ENCODE peak calls at places on chromosomes 11 and 22, in five cellular contexts. D, W, X, O and Z are unnamed samples.

GRCh38 chr11:91846664-91847063 is 378.0 kb upstream of the FAT3 start:
- DNase-seq in D (no peak), O (no peak), X (no peak), W (no peak), Z (no peak)

GRCh38 chr22:40819741-40820140 is 595 bp upstream of the SLC25A17 start:
- DNase-seq in W (no peak), D (no peak), O (no peak), X (peak; percentile 30), Z (peak; percentile 36)

GRCh38 chr11:16801288-16801980 is 63.0 kb downstream of the C11orf58 start:
- DNase-seq in W (no peak), D (no peak), X (no peak), O (no peak), Z (no peak)

GRCh38 chr11:129928923-129929692 is 33.7 kb upstream of the NFRKB start:
- DNase-seq in X (no peak), O (no peak), D (no peak), W (no peak), Z (no peak)

GRCh38 chr22:40289991-40290459 is 56.3 kb upstream of the ADSL start:
- DNase-seq in O (peak; percentile 7), X (no peak), W (no peak), D (no peak), Z (no peak)

GRCh38 chr11:23320131-23320530 is 459.9 kb upstream of the CCDC179 start:
- DNase-seq in D (no peak), W (no peak), O (no peak), X (no peak), Z (no peak)

GRCh38 chr11:75244052-75244814 is 3.7 kb downstream of the TPBGL start:
- DNase-seq in X (no peak), D (no peak), O (no peak), W (peak; percentile 33), Z (no peak)

GRCh38 chr11:88229303-88229702 is 54.1 kb upstream of the RAB38 start:
- DNase-seq in X (no peak), W (no peak), D (no peak), O (no peak), Z (no peak)

GRCh38 chr11:130859896-130860295 is 56.4 kb downstream of the SNX19 start:
- DNase-seq in D (no peak), X (no peak), W (no peak), O (no peak), Z (no peak)

GRCh38 chr22:37334461-37334858 is 52.2 kb downstream of the CYTH4 start:
- DNase-seq in W (no peak), D (no peak), O (no peak), X (no peak), Z (no peak)

GRCh38 chr11:102430158-102430836 is 22.3 kb downstream of the TMEM123 start:
- DNase-seq in D (no peak), O (peak; percentile 62), W (no peak), X (no peak), Z (no peak)

GRCh38 chr22:17754233-17754925 is 19.9 kb downstream of the BID start:
- DNase-seq in X (no peak), W (no peak), D (no peak), O (no peak), Z (no peak)

GRCh38 chr11:44982496-44983062 is 31.9 kb upstream of the TP53I11 start:
- DNase-seq in O (no peak), D (no peak), W (peak; percentile 28), X (no peak), Z (no peak)

GRCh38 chr11:33211153-33211552 is 46.0 kb upstream of the HIPK3 start:
- DNase-seq in O (no peak), W (no peak), X (no peak), D (no peak), Z (no peak)

GRCh38 chr22:46293591-46294260 is 2.9 kb upstream of the GTSE1 start:
- DNase-seq in O (peak; percentile 59), X (no peak), W (no peak), D (no peak), Z (no peak)

GRCh38 chr11:66789097-66789890 is 53.9 kb upstream of the RCE1 start:
- DNase-seq in X (no peak), W (no peak), O (no peak), D (no peak), Z (no peak)

GRCh38 chr11:11871991-11872401 is 30.2 kb downstream of the USP47 start:
- DNase-seq in O (peak; percentile 30), X (no peak), D (no peak), W (no peak), Z (no peak)

GRCh38 chr11:1574256-1575242 is 2.5 kb upstream of the DUSP8 start:
- DNase-seq in D (no peak), O (no peak), X (peak; percentile 27), W (no peak), Z (peak; percentile 33)

GRCh38 chr11:21602734-21603133 is 590.2 kb upstream of the ANO5 start:
- DNase-seq in D (no peak), X (no peak), O (no peak), W (no peak), Z (no peak)

GRCh38 chr11:106552694-106553203 is 465.5 kb downstream of the GUCY1A2 start:
- DNase-seq in O (no peak), D (no peak), W (no peak), X (no peak), Z (no peak)

GRCh38 chr11:112237451-112237850 is 11.2 kb downstream of the PTS start:
- DNase-seq in D (no peak), W (no peak), O (no peak), X (no peak), Z (no peak)

GRCh38 chr11:61756452-61757212 is 4.2 kb downstream of the MYRF start:
- DNase-seq in W (no peak), X (no peak), O (peak; percentile 39), D (no peak), Z (peak; percentile 54)

GRCh38 chr11:35146074-35146521 is 7.1 kb downstream of the CD44 start:
- DNase-seq in W (no peak), O (no peak), X (peak; percentile 82), D (no peak), Z (no peak)

GRCh38 chr22:43532301-43533050 is 120.7 kb downstream of the MPPED1 start:
- DNase-seq in O (no peak), X (no peak), W (no peak), D (no peak), Z (no peak)

GRCh38 chr11:74012072-74012809 is 3.4 kb upstream of the UCP3 start:
- DNase-seq in D (no peak), O (no peak), W (no peak), X (no peak), Z (no peak)

GRCh38 chr11:16841984-16842383 is 103.5 kb downstream of the C11orf58 start:
- DNase-seq in D (no peak), X (no peak), O (no peak), W (no peak), Z (no peak)

GRCh38 chr11:69373251-69373635 is 79.3 kb downstream of the MYEOV start:
- DNase-seq in O (no peak), X (no peak), D (no peak), W (no peak), Z (no peak)

GRCh38 chr11:15159085-15159484 is 44.4 kb downstream of the INSC start:
- DNase-seq in W (no peak), D (no peak), X (peak; percentile 62), O (peak; percentile 42), Z (peak; percentile 74)

GRCh38 chr11:79441159-79441875 is 487 bp upstream of the TENM4 start:
- DNase-seq in O (peak; percentile 56), X (no peak), W (no peak), D (no peak), Z (peak; percentile 7)

GRCh38 chr22:23521442-23522113 is 58.5 kb downstream of the IGLL1 start:
- DNase-seq in X (peak; percentile 77), O (peak; percentile 93), W (peak; percentile 91), D (peak; percentile 61), Z (peak; percentile 75)
- TF ChIP-seq CTCF in X (no peak), O (no peak), W (no peak), D (no peak), Z (no peak)

GRCh38 chr11:47552581-47553416 is at the start of gene CELF1:
- DNase-seq in D (peak; percentile 77), O (peak; percentile 88), X (peak; percentile 92), W (peak; percentile 93), Z (peak; percentile 92)

GRCh38 chr11:47552086-47552580 is 799 bp downstream of the CELF1 start:
- DNase-seq in O (peak; percentile 46), W (peak; percentile 70), X (peak; percentile 42), D (no peak), Z (peak; percentile 60)

GRCh38 chr11:47550288-47551052 is 2.5 kb downstream of the CELF1 start:
- DNase-seq in X (peak; percentile 50), O (no peak), W (no peak), D (no peak), Z (peak; percentile 48)

GRCh38 chr11:47553417-47553746 is 450 bp upstream of the CELF1 start:
- DNase-seq in D (no peak), O (no peak), X (no peak), W (no peak), Z (peak; percentile 55)

GRCh38 chr11:47551086-47551485 is 1.8 kb downstream of the CELF1 start:
- DNase-seq in O (no peak), D (no peak), X (peak; percentile 46), W (no peak), Z (peak; percentile 44)
- TF ChIP-seq CTCF in O (peak; percentile 49), D (peak; percentile 33), X (peak; percentile 21), W (no peak), Z (peak; percentile 40)

DNA sequence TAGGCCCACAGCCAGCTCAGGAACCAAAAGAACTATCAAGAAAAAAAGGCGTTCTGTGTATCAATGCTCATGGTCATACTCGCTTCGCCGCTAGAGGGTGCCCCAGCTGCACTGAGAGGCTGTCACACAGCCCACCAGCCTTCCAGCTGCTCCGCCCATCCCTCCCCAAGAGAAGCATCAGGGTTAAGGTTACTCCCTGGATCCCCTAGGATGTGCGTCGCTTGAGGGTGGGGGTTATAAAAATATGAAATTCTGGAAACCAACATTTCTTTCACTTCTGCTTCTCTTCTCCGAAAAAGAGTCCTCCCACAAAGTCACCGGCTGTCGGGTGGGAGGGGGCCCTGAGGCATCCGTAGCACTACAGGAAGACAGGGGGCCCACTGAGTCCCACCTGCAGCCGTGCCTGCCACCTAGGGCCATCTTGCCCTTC is 1.7 kb downstream of the CBX6 start:
- DNase-seq in D (peak; percentile 54), X (peak; percentile 78), W (peak; percentile 93), O (peak; percentile 69), Z (peak; percentile 86)
- TF ChIP-seq CTCF in D (peak; percentile 94), X (peak; percentile 89), W (peak; percentile 93), O (peak; percentile 93), Z (peak; percentile 94)

GRCh38 chr11:119752946-119753345 is 23.9 kb upstream of the NECTIN1 start:
- DNase-seq in O (no peak), D (no peak), W (no peak), X (no peak), Z (no peak)
- TF ChIP-seq CTCF in O (no peak), D (no peak), W (no peak), X (no peak), Z (no peak)